ENCODE peak calls at places on chromosomes 11 and 22, in nine cellular contexts. One of them, this sample, is unnamed.

GRCh38 chr11:118841469-118842222 is 42.0 kb upstream of the CXCR5 start:
- DNase-seq in SK-N-SH: no peak
- DNase-seq in K562: no peak
- DNase-seq in stomach: no peak
- DNase-seq in HepG2: peak
- DNase-seq in A549: no peak
- DNase-seq in sigmoid colon: no peak
- DNase-seq in ovary: no peak
- DNase-seq in suprapubic skin: no peak
- DNase-seq in this sample: peak

GRCh38 chr11:2518112-2518982 is 73.5 kb downstream of the KCNQ1 start:
- DNase-seq in ovary: no peak
- DNase-seq in SK-N-SH: peak
- DNase-seq in K562: no peak
- DNase-seq in stomach: peak
- DNase-seq in HepG2: no peak
- DNase-seq in A549: no peak
- DNase-seq in suprapubic skin: peak
- DNase-seq in sigmoid colon: peak
- DNase-seq in this sample: peak

GRCh38 chr11:69918938-69919650 is 99.9 kb upstream of the FGF3 start:
- DNase-seq in K562: peak
- DNase-seq in ovary: peak
- DNase-seq in A549: peak
- DNase-seq in SK-N-SH: peak
- DNase-seq in suprapubic skin: peak
- DNase-seq in sigmoid colon: peak
- DNase-seq in HepG2: peak
- DNase-seq in stomach: peak
- DNase-seq in this sample: peak

GRCh38 chr11:12827929-12828812 is 153.9 kb downstream of the TEAD1 start:
- DNase-seq in A549: no peak
- DNase-seq in HepG2: peak
- DNase-seq in suprapubic skin: no peak
- DNase-seq in SK-N-SH: no peak
- DNase-seq in ovary: no peak
- DNase-seq in sigmoid colon: no peak
- DNase-seq in stomach: peak
- DNase-seq in K562: peak
- DNase-seq in this sample: peak

GRCh38 chr22:46012182-46012880 is 35.4 kb upstream of the WNT7B start:
- DNase-seq in ovary: peak
- DNase-seq in K562: no peak
- DNase-seq in stomach: no peak
- DNase-seq in sigmoid colon: peak
- DNase-seq in HepG2: no peak
- DNase-seq in SK-N-SH: peak
- DNase-seq in A549: no peak
- DNase-seq in suprapubic skin: peak
- DNase-seq in this sample: peak

GRCh38 chr11:34432822-34433221 is 5.9 kb upstream of the CAT start:
- DNase-seq in HepG2: no peak
- DNase-seq in SK-N-SH: no peak
- DNase-seq in A549: no peak
- DNase-seq in stomach: no peak
- DNase-seq in sigmoid colon: no peak
- DNase-seq in K562: no peak
- DNase-seq in ovary: no peak
- DNase-seq in suprapubic skin: no peak
- DNase-seq in this sample: no peak

GRCh38 chr11:116990061-116990473 is 108.2 kb downstream of the SIK3 start:
- DNase-seq in stomach: no peak
- DNase-seq in sigmoid colon: no peak
- DNase-seq in HepG2: peak
- DNase-seq in SK-N-SH: no peak
- DNase-seq in ovary: no peak
- DNase-seq in K562: peak
- DNase-seq in suprapubic skin: no peak
- DNase-seq in A549: no peak
- DNase-seq in this sample: no peak

GRCh38 chr11:45901646-45902045 is 5.4 kb downstream of the FREY1 start:
- DNase-seq in suprapubic skin: no peak
- DNase-seq in sigmoid colon: no peak
- DNase-seq in A549: no peak
- DNase-seq in K562: no peak
- DNase-seq in SK-N-SH: no peak
- DNase-seq in HepG2: no peak
- DNase-seq in stomach: no peak
- DNase-seq in ovary: no peak
- DNase-seq in this sample: no peak

GRCh38 chr11:84290647-84291046 is 1004.5 kb upstream of the CCDC90B start:
- DNase-seq in A549: no peak
- DNase-seq in stomach: no peak
- DNase-seq in sigmoid colon: no peak
- DNase-seq in SK-N-SH: no peak
- DNase-seq in suprapubic skin: no peak
- DNase-seq in HepG2: no peak
- DNase-seq in ovary: no peak
- DNase-seq in K562: no peak
- DNase-seq in this sample: no peak

DNA sequence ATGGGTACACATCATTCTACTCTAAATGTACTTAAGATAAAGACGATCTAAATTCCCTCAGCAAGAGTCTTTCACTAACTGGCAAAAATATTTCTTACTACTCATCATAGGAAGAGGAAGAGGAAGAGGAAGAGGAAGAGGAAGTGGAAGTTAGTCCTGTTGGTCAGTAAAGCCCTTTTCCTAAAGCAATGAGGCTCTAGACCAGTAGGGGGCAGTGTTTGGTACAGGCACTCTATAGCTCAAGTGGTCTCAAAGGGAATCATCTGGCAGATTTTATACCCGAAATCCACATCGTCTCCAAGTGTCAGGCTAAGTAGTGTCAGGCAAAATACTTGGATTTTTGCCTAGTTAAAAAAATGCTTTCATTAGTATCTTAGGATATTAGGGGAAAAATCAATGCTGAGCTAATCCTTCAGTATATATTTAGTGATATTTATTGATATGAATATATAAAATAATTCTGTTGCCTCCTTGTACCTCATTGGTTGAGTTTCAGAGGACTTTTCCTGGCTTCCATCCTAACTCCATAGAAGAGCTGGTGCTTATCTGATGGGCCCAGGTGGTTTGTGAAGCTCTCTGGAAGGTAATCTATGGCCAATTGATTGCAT is 7.7 kb downstream of the BLID start:
- DNase-seq in SK-N-SH: no peak
- DNase-seq in ovary: no peak
- DNase-seq in HepG2: peak
- DNase-seq in sigmoid colon: no peak
- DNase-seq in A549: no peak
- DNase-seq in suprapubic skin: no peak
- DNase-seq in stomach: no peak
- DNase-seq in K562: peak
- DNase-seq in this sample: no peak
- TF ChIP-seq EP300 in SK-N-SH: no peak
- TF ChIP-seq EP300 in ovary: no peak
- TF ChIP-seq EP300 in HepG2: no peak
- TF ChIP-seq EP300 in sigmoid colon: no peak
- TF ChIP-seq EP300 in A549: no peak
- TF ChIP-seq EP300 in suprapubic skin: no peak
- TF ChIP-seq EP300 in stomach: no peak
- TF ChIP-seq EP300 in K562: no peak
- TF ChIP-seq EP300 in this sample: no peak

GRCh38 chr22:40345801-40346177 is 511 bp upstream of the ADSL start:
- DNase-seq in K562: peak
- DNase-seq in suprapubic skin: peak
- DNase-seq in sigmoid colon: no peak
- DNase-seq in SK-N-SH: peak
- DNase-seq in HepG2: peak
- DNase-seq in A549: no peak
- DNase-seq in ovary: peak
- DNase-seq in stomach: peak
- DNase-seq in this sample: peak
- H3K27ac ChIP-seq in K562: peak
- H3K27ac ChIP-seq in suprapubic skin: peak
- H3K27ac ChIP-seq in sigmoid colon: peak
- H3K27ac ChIP-seq in SK-N-SH: peak
- H3K27ac ChIP-seq in HepG2: peak
- H3K27ac ChIP-seq in A549: peak
- H3K27ac ChIP-seq in ovary: no peak
- H3K27ac ChIP-seq in stomach: peak
- H3K27ac ChIP-seq in this sample: peak

GRCh38 chr11:65651589-65652510 is 10.9 kb downstream of the RELA start:
- DNase-seq in suprapubic skin: peak
- DNase-seq in sigmoid colon: peak
- DNase-seq in SK-N-SH: no peak
- DNase-seq in stomach: peak
- DNase-seq in HepG2: no peak
- DNase-seq in A549: no peak
- DNase-seq in K562: peak
- DNase-seq in ovary: peak
- DNase-seq in this sample: peak
- TF ChIP-seq EP300 in suprapubic skin: no peak
- TF ChIP-seq EP300 in sigmoid colon: no peak
- TF ChIP-seq EP300 in SK-N-SH: no peak
- TF ChIP-seq EP300 in stomach: no peak
- TF ChIP-seq EP300 in HepG2: no peak
- TF ChIP-seq EP300 in A549: no peak
- TF ChIP-seq EP300 in K562: no peak
- TF ChIP-seq EP300 in ovary: no peak
- TF ChIP-seq EP300 in this sample: no peak

DNA sequence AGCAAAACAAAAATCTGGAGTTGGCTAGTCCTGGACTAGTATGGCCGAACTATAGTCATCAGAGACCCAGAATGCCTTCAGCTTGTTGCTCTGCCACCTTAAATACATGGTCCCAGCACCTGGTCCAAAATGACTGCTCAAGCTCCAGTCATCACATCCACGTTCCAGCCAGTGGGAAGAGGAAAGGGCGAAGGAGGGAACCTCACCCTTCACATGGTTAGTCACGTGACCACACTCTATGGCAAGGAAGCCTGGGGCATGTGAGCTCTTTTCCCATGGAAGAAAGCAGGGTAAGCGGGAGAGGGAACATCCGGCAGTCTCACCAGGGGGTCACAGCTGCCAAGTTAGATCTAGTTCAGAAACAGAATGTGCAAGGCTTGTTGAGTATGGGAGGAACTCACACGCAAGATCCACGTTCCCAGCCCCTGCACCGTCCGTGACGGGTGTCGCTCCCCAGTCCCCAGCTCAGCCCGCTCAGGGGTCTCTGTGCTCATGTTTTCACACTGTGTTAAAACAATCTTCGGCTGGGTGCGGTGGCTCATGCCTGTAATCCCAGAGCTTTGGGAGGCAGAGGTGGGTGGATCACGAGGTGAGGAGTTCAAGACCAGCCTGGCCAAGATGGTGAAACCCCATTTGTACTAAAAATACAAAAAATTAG is 1.9 kb upstream of the ANO9 start:
- DNase-seq in K562: no peak
- DNase-seq in A549: no peak
- DNase-seq in SK-N-SH: no peak
- DNase-seq in sigmoid colon: no peak
- DNase-seq in stomach: no peak
- DNase-seq in suprapubic skin: no peak
- DNase-seq in HepG2: no peak
- DNase-seq in ovary: peak
- DNase-seq in this sample: no peak
- H3K27ac ChIP-seq in K562: no peak
- H3K27ac ChIP-seq in A549: no peak
- H3K27ac ChIP-seq in SK-N-SH: no peak
- H3K27ac ChIP-seq in sigmoid colon: no peak
- H3K27ac ChIP-seq in stomach: no peak
- H3K27ac ChIP-seq in suprapubic skin: no peak
- H3K27ac ChIP-seq in HepG2: no peak
- H3K27ac ChIP-seq in ovary: no peak
- H3K27ac ChIP-seq in this sample: peak

This sample was measured in transverse colon.